ENCODE peak calls at places on chromosomes 6 and 20, in four cellular contexts. A, W, C and L are unnamed samples.

GRCh38 chr20:16520154-16520553 is 53.1 kb downstream of the KIF16B start:
- DNase-seq in A (no peak), W (no peak), C (no peak), L (no peak)

GRCh38 chr20:62118113-62119043 is 3.9 kb upstream of the LSM14B start:
- DNase-seq in A (no peak), W (no peak), C (no peak), L (no peak)

GRCh38 chr6:15554728-15555100 is 108.1 kb downstream of the DTNBP1 start:
- DNase-seq in A (no peak), W (no peak), C (no peak), L (no peak)

GRCh38 chr6:44634321-44634720 is 246.8 kb downstream of the CDC5L start:
- DNase-seq in A (no peak), W (no peak), C (no peak), L (no peak)

GRCh38 chr20:41173791-41174341 is 36.5 kb downstream of the PLCG1 start:
- DNase-seq in A (no peak), W (no peak), C (no peak), L (no peak)

GRCh38 chr6:15882915-15883314 is 220.1 kb upstream of the DTNBP1 start:
- DNase-seq in A (no peak), W (no peak), C (no peak), L (peak; percentile 52)

GRCh38 chr6:225121-225721 is 67.1 kb upstream of the DUSP22 start:
- DNase-seq in A (no peak), W (no peak), C (peak; percentile 72), L (no peak)

GRCh38 chr6:122845464-122845863 is 56.4 kb downstream of the SMPDL3A start:
- DNase-seq in A (no peak), W (no peak), C (no peak), L (no peak)

GRCh38 chr20:58850693-58851174 is at the start of gene GNAS-AS1:
- DNase-seq in A (no peak), W (peak; percentile 76), C (peak; percentile 53), L (peak; percentile 95)

GRCh38 chr6:66900081-66900770 is 1193.2 kb upstream of the EYS start:
- DNase-seq in A (no peak), W (no peak), C (no peak), L (no peak)

GRCh38 chr20:24450646-24451376 is 18.6 kb upstream of the SYNDIG1 start:
- DNase-seq in A (no peak), W (no peak), C (no peak), L (no peak)

GRCh38 chr20:25277051-25277801 is 29.3 kb downstream of the PYGB start:
- DNase-seq in A (no peak), W (no peak), C (no peak), L (no peak)

GRCh38 chr6:11094411-11094851 is 797 bp downstream of the SMIM13 start:
- DNase-seq in A (peak; percentile 50), W (no peak), C (no peak), L (peak; percentile 65)

GRCh38 chr6:125884656-125885055 is 71.9 kb upstream of the HINT3 start:
- DNase-seq in A (no peak), W (no peak), C (no peak), L (no peak)

GRCh38 chr20:4813839-4814695 is 92.4 kb downstream of the PRND start:
- DNase-seq in A (no peak), W (no peak), C (peak; percentile 91), L (no peak)
- TF ChIP-seq GABPA in A (no peak), W (no peak), C (no peak), L (no peak)

DNA sequence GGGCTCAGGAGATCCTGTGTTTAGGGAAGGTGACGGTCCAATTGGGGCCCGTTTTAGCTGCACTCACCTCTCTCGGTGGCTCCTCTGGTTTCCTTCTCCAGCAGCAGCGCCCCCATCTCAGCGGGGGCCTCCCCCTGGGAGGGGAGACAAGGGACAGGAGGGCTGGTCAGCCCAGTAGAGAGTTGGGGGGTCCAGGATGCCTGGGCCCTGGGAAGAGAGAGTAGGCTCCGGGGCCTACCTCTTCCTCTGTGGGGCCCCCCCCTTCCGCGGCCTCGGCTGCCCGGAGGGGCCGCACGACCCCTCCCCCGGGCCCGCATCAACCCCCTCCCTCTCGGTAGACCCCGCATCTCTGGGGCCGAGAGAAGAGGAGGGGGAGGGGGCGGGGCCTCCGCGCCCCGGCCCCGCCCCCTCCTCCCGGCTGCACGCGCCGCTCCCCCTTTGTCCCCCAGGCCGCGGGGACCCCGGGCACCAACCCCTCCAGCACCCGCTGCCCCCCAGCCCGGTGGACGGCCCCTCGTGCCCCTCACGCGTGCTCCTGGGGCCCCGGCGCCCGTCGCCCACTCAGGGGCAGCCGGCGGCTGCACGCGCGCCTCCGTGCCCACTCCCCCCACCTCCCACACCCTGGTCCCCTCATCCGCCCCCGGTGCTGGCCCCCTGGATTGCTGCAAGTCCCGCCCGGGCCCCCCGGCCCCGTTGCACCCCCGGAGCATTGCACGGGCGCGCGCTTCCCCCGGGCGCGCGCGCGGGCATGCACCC is 464 bp downstream of the EHMT2 start:
- DNase-seq in A (no peak), W (no peak), C (no peak), L (peak; percentile 90)
- TF ChIP-seq TCF12 in A (no peak), W (no peak), C (no peak), L (no peak)

DNA sequence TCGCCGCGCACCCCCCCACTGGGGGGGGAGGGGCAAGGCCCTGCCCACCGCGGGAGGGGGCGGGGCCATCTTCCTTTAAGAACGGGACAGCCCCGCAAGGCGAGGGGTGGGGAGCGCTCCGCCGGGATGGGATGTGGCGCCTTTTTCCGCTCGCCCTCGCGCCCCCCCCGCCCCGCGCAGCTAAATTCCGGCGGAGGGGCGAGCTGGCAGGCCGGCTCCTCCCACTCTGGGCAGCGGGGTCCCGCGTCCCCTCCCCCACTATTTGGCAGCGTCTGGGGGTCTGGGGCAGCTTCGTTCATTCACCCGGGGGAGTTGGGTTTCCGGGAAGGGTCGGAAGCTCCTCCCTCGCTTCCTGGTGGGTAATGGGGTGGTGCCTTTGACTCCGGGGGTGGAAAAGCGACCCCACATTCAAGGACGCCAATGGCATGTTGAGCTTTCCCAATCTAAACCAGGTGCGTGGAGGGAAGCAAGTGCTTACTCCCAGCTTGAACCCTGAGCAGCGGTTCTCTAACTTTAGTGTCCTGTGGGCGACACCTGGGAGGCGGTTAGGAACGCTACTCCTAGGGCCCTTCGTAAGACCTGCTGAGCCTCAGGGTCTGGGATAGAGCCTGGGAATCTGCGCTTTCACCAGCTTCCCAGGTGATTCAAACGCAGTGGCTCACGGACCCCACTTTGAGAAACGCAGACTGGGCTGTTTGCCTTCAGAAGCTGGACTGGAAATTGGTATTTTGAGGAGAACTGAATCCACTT is 927 bp downstream of the ASXL1 start:
- DNase-seq in A (peak; percentile 85), W (peak; percentile 75), C (no peak), L (peak; percentile 92)
- TF ChIP-seq GABPA in A (peak; percentile 56), W (no peak), C (no peak), L (no peak)

GRCh38 chr6:148269386-148269785 is 73.3 kb upstream of the SASH1 start:
- DNase-seq in A (no peak), W (no peak), C (no peak), L (no peak)

GRCh38 chr6:148272084-148272483 is 70.6 kb upstream of the SASH1 start:
- DNase-seq in A (no peak), W (no peak), C (no peak), L (no peak)

GRCh38 chr6:148274809-148275208 is 67.8 kb upstream of the SASH1 start:
- DNase-seq in A (no peak), W (no peak), C (no peak), L (no peak)

GRCh38 chr6:148272597-148272996 is 70.0 kb upstream of the SASH1 start:
- DNase-seq in A (no peak), W (no peak), C (no peak), L (no peak)

GRCh38 chr6:148273962-148274752 is 68.5 kb upstream of the SASH1 start:
- DNase-seq in A (no peak), W (no peak), C (no peak), L (no peak)
- TF ChIP-seq TCF12 in A (no peak), W (no peak), C (no peak), L (no peak)

GRCh38 chr20:63737940-63738686 is 1.5 kb upstream of the SLC2A4RG start:
- DNase-seq in A (peak; percentile 90), W (no peak), C (no peak), L (no peak)
- TF ChIP-seq GABPA in A (no peak), W (no peak), C (no peak), L (no peak)

DNA sequence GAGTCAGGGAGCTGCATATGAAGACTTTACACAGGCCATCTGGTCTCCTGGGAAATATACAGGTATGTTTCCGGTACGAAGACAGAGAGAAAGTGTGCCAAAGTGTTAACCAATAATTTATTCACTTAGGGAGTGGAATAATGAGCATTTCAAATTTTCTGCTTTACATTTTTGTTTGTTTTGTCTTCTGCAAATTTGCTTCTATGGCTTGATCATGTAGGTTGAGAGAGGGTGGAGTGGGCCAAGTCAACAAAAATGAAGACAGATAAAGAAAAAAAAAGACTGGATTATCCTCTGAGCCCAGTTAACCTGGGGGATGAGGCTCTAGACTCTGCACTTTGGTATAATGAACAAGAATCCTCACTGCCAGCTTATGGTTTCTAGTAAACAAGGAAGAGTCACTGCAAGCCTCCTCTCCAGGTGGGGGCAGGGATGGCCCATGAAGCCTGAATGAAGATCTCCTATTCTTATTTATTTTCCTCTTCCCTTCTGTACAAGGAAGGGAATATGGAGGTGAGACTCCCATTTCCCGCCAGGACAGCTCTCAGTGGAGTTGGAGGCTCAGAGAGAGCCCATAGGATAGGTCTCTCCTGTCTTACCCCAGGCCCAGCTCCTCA is 37.7 kb downstream of the KCNK17 start:
- DNase-seq in A (no peak), W (no peak), C (no peak), L (no peak)
- TF ChIP-seq TCF12 in A (no peak), W (no peak), C (no peak), L (no peak)